ENCODE peak calls at places on chromosomes 4 and X, in seven cellular contexts. X, Y, E, T, H, N and B are unnamed samples.
A peak's percentile ranks its signal among the peaks of the same experiment; 100 is the strongest.

GRCh38 chr4:146661368-146661767 is 22.7 kb downstream of the POU4F2 start:
- DNase-seq in X (no peak), Y (no peak), E (no peak), T (peak; percentile 60), H (no peak), N (no peak), B (no peak)

GRCh38 chr4:176036585-176037205 is 28.9 kb upstream of the WDR17 start:
- DNase-seq in X (no peak), Y (no peak), E (no peak), T (no peak), H (no peak), N (no peak), B (no peak)

GRCh38 chrX:386768-387575 is at the start of gene PPP2R3B:
- DNase-seq in X (peak; percentile 98), Y (peak; percentile 99), E (peak; percentile 97), T (peak; percentile 98), H (peak; percentile 100), N (peak; percentile 99), B (peak; percentile 100)

GRCh38 chr4:100284302-100284701 is 94.0 kb upstream of the DDIT4L start:
- DNase-seq in X (no peak), Y (no peak), E (no peak), T (no peak), H (no peak), N (no peak), B (no peak)

GRCh38 chr4:186204103-186204559 is 12.8 kb downstream of the CYP4V2 start:
- DNase-seq in X (peak; percentile 85), Y (no peak), E (peak; percentile 64), T (peak; percentile 86), H (peak; percentile 81), N (no peak), B (no peak)

GRCh38 chrX:12137982-12138365 is 299 bp upstream of the FRMPD4 start:
- DNase-seq in X (no peak), Y (no peak), E (no peak), T (no peak), H (no peak), N (no peak), B (no peak)

GRCh38 chr4:24897639-24898038 is 15.2 kb downstream of the CCDC149 start:
- DNase-seq in X (no peak), Y (no peak), E (no peak), T (no peak), H (no peak), N (no peak), B (no peak)

GRCh38 chr4:182938213-182938645 is 21.0 kb upstream of the DCTD start:
- DNase-seq in X (peak; percentile 56), Y (peak; percentile 79), E (peak; percentile 32), T (peak; percentile 79), H (peak; percentile 77), N (peak; percentile 79), B (no peak)

GRCh38 chr4:146340798-146341197 is 126.5 kb downstream of the REELD1 start:
- DNase-seq in X (peak; percentile 54), Y (no peak), E (no peak), T (peak; percentile 63), H (no peak), N (no peak), B (no peak)

GRCh38 chr4:53055274-53055673 is 193.2 kb downstream of the RASL11B start:
- DNase-seq in X (peak; percentile 84), Y (no peak), E (no peak), T (peak; percentile 62), H (no peak), N (no peak), B (no peak)

GRCh38 chr4:96739101-96739500 is 899.2 kb downstream of the PDHA2 start:
- DNase-seq in X (no peak), Y (no peak), E (no peak), T (no peak), H (no peak), N (no peak), B (no peak)

GRCh38 chr4:122777846-122778501 is 45.5 kb downstream of the BBS12 start:
- DNase-seq in X (peak; percentile 82), Y (no peak), E (no peak), T (no peak), H (no peak), N (no peak), B (no peak)

GRCh38 chr4:73599182-73599581 is 21.1 kb downstream of the RASSF6 start:
- DNase-seq in X (peak; percentile 73), Y (no peak), E (no peak), T (no peak), H (no peak), N (no peak), B (no peak)

GRCh38 chr4:53914313-53915016 is 149.9 kb downstream of the CHIC2 start:
- DNase-seq in X (peak; percentile 96), Y (no peak), E (no peak), T (no peak), H (no peak), N (peak; percentile 78), B (peak; percentile 89)

GRCh38 chrX:130851569-130851968 is 51.4 kb downstream of the ENOX2 start:
- DNase-seq in X (no peak), Y (no peak), E (no peak), T (no peak), H (no peak), N (no peak), B (no peak)

GRCh38 chrX:46588263-46588662 is 14.7 kb downstream of the CHST7 start:
- DNase-seq in X (peak; percentile 68), Y (peak; percentile 63), E (peak; percentile 17), T (peak; percentile 86), H (peak; percentile 74), N (no peak), B (no peak)

GRCh38 chrX:50648151-50648550 is 165.8 kb downstream of the SHROOM4 start:
- DNase-seq in X (peak; percentile 3), Y (no peak), E (no peak), T (no peak), H (no peak), N (no peak), B (no peak)

GRCh38 chr4:176547005-176547404 is 227.2 kb downstream of the SPCS3 start:
- DNase-seq in X (peak; percentile 92), Y (no peak), E (no peak), T (no peak), H (no peak), N (no peak), B (no peak)

GRCh38 chr4:54842226-54843055 is 184.7 kb downstream of the KIT start:
- DNase-seq in X (no peak), Y (no peak), E (no peak), T (no peak), H (no peak), N (no peak), B (no peak)

GRCh38 chrX:81957900-81958545 is 756.1 kb downstream of the SH3BGRL start:
- DNase-seq in X (peak; percentile 1), Y (no peak), E (no peak), T (peak; percentile 15), H (no peak), N (no peak), B (no peak)

GRCh38 chr4:40316333-40316781 is 18.8 kb upstream of the CHRNA9 start:
- DNase-seq in X (peak; percentile 93), Y (no peak), E (peak; percentile 44), T (peak; percentile 84), H (peak; percentile 44), N (no peak), B (no peak)

GRCh38 chr4:94413085-94413685 is 38.6 kb upstream of the PDLIM5 start:
- DNase-seq in X (peak; percentile 26), Y (no peak), E (no peak), T (no peak), H (no peak), N (no peak), B (no peak)
- H3K4me1 ChIP-seq in X (peaks cover 5% of the 10 kb centered on the region), Y (no peaks in the 10 kb centered on the region), E (no peaks in the 10 kb centered on the region), T (peaks cover 58% of the 10 kb centered on the region), H (peaks cover 43% of the 10 kb centered on the region), N (peaks cover 19% of the 10 kb centered on the region), B (peaks cover 29% of the 10 kb centered on the region)

GRCh38 chr4:304987-305680 is at the start of gene ZNF732:
- DNase-seq in X (peak; percentile 19), Y (no peak), E (no peak), T (no peak), H (no peak), N (no peak), B (peak; percentile 71)
- H3K4me3 ChIP-seq in X (peak within 1 kb of the TSS; percentile 49), Y (peak within 1 kb of the TSS; percentile 36), E (no peak within 1 kb of the TSS), T (no peak within 1 kb of the TSS), H (no peak within 1 kb of the TSS), N (peak within 1 kb of the TSS; percentile 39), B (peak within 1 kb of the TSS; percentile 57)

GRCh38 chr4:1727117-1728031 is 6.1 kb downstream of the TACC3 start:
- DNase-seq in X (peak; percentile 75), Y (peak; percentile 80), E (no peak), T (peak; percentile 67), H (no peak), N (peak; percentile 82), B (peak; percentile 93)

GRCh38 chr4:1723131-1723801 is 1.9 kb downstream of the TACC3 start:
- DNase-seq in X (no peak), Y (no peak), E (no peak), T (no peak), H (no peak), N (peak; percentile 54), B (peak; percentile 25)

GRCh38 chr4:1728061-1728980 is 7.0 kb downstream of the TACC3 start:
- DNase-seq in X (no peak), Y (no peak), E (no peak), T (no peak), H (no peak), N (peak; percentile 47), B (no peak)

GRCh38 chr4:1726146-1726934 is 5.0 kb downstream of the TACC3 start:
- DNase-seq in X (peak; percentile 78), Y (peak; percentile 91), E (peak; percentile 79), T (peak; percentile 91), H (peak; percentile 91), N (peak; percentile 92), B (peak; percentile 74)

GRCh38 chr4:1725521-1725920 is 4.2 kb downstream of the TACC3 start:
- DNase-seq in X (no peak), Y (no peak), E (no peak), T (no peak), H (no peak), N (no peak), B (no peak)
- H3K4me1 ChIP-seq in X (peaks cover 17% of the 10 kb centered on the region), Y (no peaks in the 10 kb centered on the region), E (peaks cover 79% of the 10 kb centered on the region), T (peaks cover 10% of the 10 kb centered on the region), H (peaks cover 21% of the 10 kb centered on the region), N (peaks cover 62% of the 10 kb centered on the region), B (peaks cover 31% of the 10 kb centered on the region)

GRCh38 chr4:2595436-2595835 is 59.0 kb downstream of the FAM193A start:
- DNase-seq in X (peak; percentile 66), Y (no peak), E (no peak), T (no peak), H (no peak), N (no peak), B (no peak)
- H3K4me3 ChIP-seq in X (no peak overlapping the region), Y (no peak overlapping the region), E (no peak overlapping the region), T (no peak overlapping the region), H (no peak overlapping the region), N (no peak overlapping the region), B (no peak overlapping the region)